ENCODE peak calls at places on chromosomes 16 and 17, in seven cellular contexts. T, M, N, E, Z, B and H are unnamed samples.

GRCh38 chr16:47667956-47668355 is 206.8 kb downstream of the PHKB start:
- DNase-seq in T (no peak), M (no peak), N (no peak), E (no peak), Z (no peak), B (peak), H (no peak)

GRCh38 chr16:12323007-12323699 is 346.6 kb downstream of the SNX29 start:
- DNase-seq in T (no peak), M (no peak), N (no peak), E (no peak), Z (no peak), B (peak), H (peak)

GRCh38 chr16:65769055-65769465 is 597.4 kb upstream of the CDH5 start:
- DNase-seq in T (no peak), M (no peak), N (no peak), E (no peak), Z (no peak), B (no peak), H (no peak)

GRCh38 chr16:21260870-21261791 is 17.0 kb downstream of the CRYM start:
- DNase-seq in T (peak), M (no peak), N (no peak), E (peak), Z (no peak), B (peak), H (no peak)

GRCh38 chr17:72913315-72913714 is 179.2 kb downstream of the SLC39A11 start:
- DNase-seq in T (no peak), M (no peak), N (no peak), E (no peak), Z (no peak), B (no peak), H (no peak)

GRCh38 chr17:19366637-19366972 is 4.1 kb upstream of the B9D1 start:
- DNase-seq in T (no peak), M (no peak), N (no peak), E (no peak), Z (no peak), B (no peak), H (no peak)

GRCh38 chr16:78072275-78072674 is 27.2 kb upstream of the WWOX start:
- DNase-seq in T (no peak), M (no peak), N (no peak), E (no peak), Z (no peak), B (no peak), H (no peak)

GRCh38 chr17:77441130-77441920 is 300.6 kb downstream of the SEC14L1 start:
- DNase-seq in T (no peak), M (peak), N (peak), E (no peak), Z (no peak), B (no peak), H (peak)

GRCh38 chr17:81666092-81666341 is 388 bp downstream of the OXLD1 start:
- DNase-seq in T (no peak), M (no peak), N (no peak), E (no peak), Z (no peak), B (no peak), H (no peak)

GRCh38 chr16:88610080-88610479 is 28.3 kb upstream of the IL17C start:
- DNase-seq in T (no peak), M (no peak), N (no peak), E (no peak), Z (no peak), B (no peak), H (no peak)

GRCh38 chr17:10177921-10178788 is 20.3 kb downstream of the GAS7 start:
- DNase-seq in T (peak), M (no peak), N (no peak), E (peak), Z (no peak), B (peak), H (no peak)